ENCODE peak calls at places on chromosome 15, in four cellular contexts. Y is GM13976, E is GM12891, U is GM12865. X is an unnamed sample.

GRCh38 chr15:43920201-43920600 is 93.4 kb downstream of the WDR76 start:
- DNase-seq in Y (no peak), U (no peak), E (no peak), X (no peak)

GRCh38 chr15:42239528-42240245 is 31.6 kb upstream of the VPS39 start:
- DNase-seq in Y (no peak), U (no peak), E (no peak), X (no peak)

GRCh38 chr15:58597943-58598828 is 151.3 kb downstream of the ADAM10 start:
- DNase-seq in Y (no peak), E (no peak), U (no peak), X (no peak)

GRCh38 chr15:52422001-52422400 is 106.7 kb downstream of the MYO5A start:
- DNase-seq in Y (no peak), E (no peak), U (no peak), X (no peak)

GRCh38 chr15:73983773-73984172 is 8.3 kb downstream of the STOML1 start:
- DNase-seq in U (no peak), Y (no peak), E (no peak), X (no peak)

GRCh38 chr15:69855601-69856000 is 242.1 kb downstream of the TLE3 start:
- DNase-seq in U (no peak), E (no peak), Y (no peak), X (no peak)

GRCh38 chr15:66877558-66878285 is 175.7 kb downstream of the SMAD6 start:
- DNase-seq in U (no peak), Y (no peak), E (no peak), X (no peak)

GRCh38 chr15:50531763-50532162 is 14.7 kb downstream of the USP50 start:
- DNase-seq in Y (no peak), E (no peak), U (no peak), X (no peak)

GRCh38 chr15:64925335-64926330 is 13.9 kb downstream of the ANKDD1A start:
- DNase-seq in Y (no peak), E (no peak), U (no peak), X (no peak)

GRCh38 chr15:33547876-33548275 is 237.1 kb downstream of the RYR3 start:
- DNase-seq in E (no peak), Y (no peak), U (peak; percentile 37), X (peak; percentile 54)

GRCh38 chr15:35757323-35757722 is 211.4 kb upstream of the DPH6 start:
- DNase-seq in Y (no peak), U (no peak), E (no peak), X (no peak)

GRCh38 chr15:38652998-38653397 is 88.4 kb upstream of the RASGRP1 start:
- DNase-seq in E (no peak), U (peak; percentile 29), Y (no peak), X (no peak)

GRCh38 chr15:25805006-25805405 is 58.1 kb downstream of the ATP10A start:
- DNase-seq in E (no peak), U (no peak), Y (no peak), X (no peak)

GRCh38 chr15:90881978-90882721 is 2.2 kb upstream of the FES start:
- DNase-seq in U (no peak), Y (no peak), E (no peak), X (no peak)

GRCh38 chr15:69951511-69952209 is 146.1 kb downstream of the TLE3 start:
- DNase-seq in Y (no peak), U (no peak), E (no peak), X (no peak)

GRCh38 chr15:65376767-65377104 is 1.1 kb downstream of the IGDCC3 start:
- DNase-seq in E (no peak), U (no peak), Y (no peak), X (no peak)

GRCh38 chr15:63565784-63566183 is 31.4 kb upstream of the FBXL22 start:
- DNase-seq in U (no peak), Y (no peak), E (no peak), X (no peak)

GRCh38 chr15:60390931-60391501 is 6.8 kb downstream of the ANXA2 start:
- DNase-seq in E (no peak), U (no peak), Y (no peak), X (peak; percentile 80)

GRCh38 chr15:32942286-32942927 is 224.6 kb downstream of the GREM1 start:
- DNase-seq in U (no peak), Y (no peak), E (no peak), X (no peak)

GRCh38 chr15:77402740-77403379 is 17.0 kb downstream of the PEAK1 start:
- DNase-seq in Y (peak; percentile 38), U (no peak), E (no peak), X (no peak)

GRCh38 chr15:76340802-76341365 is 4.3 kb downstream of the ISL2 start:
- DNase-seq in E (peak; percentile 26), U (peak; percentile 64), Y (peak; percentile 70), X (no peak)